ENCODE peak calls at places on chromosomes 4 and X, in ten cellular contexts. One of them, this sample, is unnamed.
A peak's percentile ranks its signal among the peaks of the same experiment; 100 is the strongest.

GRCh38 chr4:5750052-5750950 is 39.3 kb downstream of the EVC start:
- DNase-seq in AG10803: peak; percentile 93
- DNase-seq in breast epithelium: no peak
- DNase-seq in GM12865: no peak
- DNase-seq in fibroblast of the aortic adventitia: peak; percentile 66
- DNase-seq in body of pancreas: no peak
- DNase-seq in cardiac muscle cell: peak; percentile 59
- DNase-seq in esophagus muscularis mucosa: no peak
- DNase-seq in stomach: no peak
- DNase-seq in bronchial epithelial cell: no peak
- DNase-seq in this sample: no peak

GRCh38 chr4:160238790-160239189 is 1135.9 kb downstream of the RAPGEF2 start:
- DNase-seq in AG10803: no peak
- DNase-seq in breast epithelium: no peak
- DNase-seq in GM12865: no peak
- DNase-seq in fibroblast of the aortic adventitia: no peak
- DNase-seq in body of pancreas: no peak
- DNase-seq in cardiac muscle cell: no peak
- DNase-seq in esophagus muscularis mucosa: no peak
- DNase-seq in stomach: no peak
- DNase-seq in bronchial epithelial cell: no peak
- DNase-seq in this sample: no peak

GRCh38 chr4:102321260-102321991 is 23.9 kb downstream of the SLC39A8 start:
- DNase-seq in AG10803: no peak
- DNase-seq in breast epithelium: no peak
- DNase-seq in GM12865: peak; percentile 66
- DNase-seq in fibroblast of the aortic adventitia: no peak
- DNase-seq in body of pancreas: no peak
- DNase-seq in cardiac muscle cell: no peak
- DNase-seq in esophagus muscularis mucosa: no peak
- DNase-seq in stomach: no peak
- DNase-seq in bronchial epithelial cell: no peak
- DNase-seq in this sample: no peak

GRCh38 chr4:132530846-132531245 is 618.2 kb upstream of the PCDH10 start:
- DNase-seq in AG10803: no peak
- DNase-seq in breast epithelium: no peak
- DNase-seq in GM12865: no peak
- DNase-seq in fibroblast of the aortic adventitia: no peak
- DNase-seq in body of pancreas: no peak
- DNase-seq in cardiac muscle cell: no peak
- DNase-seq in esophagus muscularis mucosa: no peak
- DNase-seq in stomach: no peak
- DNase-seq in bronchial epithelial cell: no peak
- DNase-seq in this sample: no peak

GRCh38 chr4:150782311-150782710 is 200.4 kb downstream of the MAB21L2 start:
- DNase-seq in AG10803: no peak
- DNase-seq in breast epithelium: no peak
- DNase-seq in GM12865: no peak
- DNase-seq in fibroblast of the aortic adventitia: peak; percentile 13
- DNase-seq in body of pancreas: peak; percentile 21
- DNase-seq in cardiac muscle cell: peak; percentile 44
- DNase-seq in esophagus muscularis mucosa: no peak
- DNase-seq in stomach: no peak
- DNase-seq in bronchial epithelial cell: no peak
- DNase-seq in this sample: peak; percentile 37

GRCh38 chrX:21047034-21047455 is 327.2 kb upstream of the CNKSR2 start:
- DNase-seq in AG10803: no peak
- DNase-seq in breast epithelium: no peak
- DNase-seq in GM12865: no peak
- DNase-seq in fibroblast of the aortic adventitia: no peak
- DNase-seq in body of pancreas: no peak
- DNase-seq in cardiac muscle cell: no peak
- DNase-seq in esophagus muscularis mucosa: no peak
- DNase-seq in stomach: no peak
- DNase-seq in bronchial epithelial cell: no peak
- DNase-seq in this sample: no peak

GRCh38 chrX:17377047-17377692 is 2.2 kb downstream of the NHS start:
- DNase-seq in AG10803: peak; percentile 50
- DNase-seq in breast epithelium: peak; percentile 40
- DNase-seq in GM12865: no peak
- DNase-seq in fibroblast of the aortic adventitia: peak; percentile 51
- DNase-seq in body of pancreas: no peak
- DNase-seq in cardiac muscle cell: peak; percentile 38
- DNase-seq in esophagus muscularis mucosa: no peak
- DNase-seq in stomach: peak; percentile 48
- DNase-seq in bronchial epithelial cell: peak; percentile 63
- DNase-seq in this sample: no peak

GRCh38 chrX:34638116-34638515 is 19.0 kb downstream of the TMEM47 start:
- DNase-seq in AG10803: peak; percentile 31
- DNase-seq in breast epithelium: no peak
- DNase-seq in GM12865: peak; percentile 11
- DNase-seq in fibroblast of the aortic adventitia: peak; percentile 72
- DNase-seq in body of pancreas: no peak
- DNase-seq in cardiac muscle cell: peak; percentile 62
- DNase-seq in esophagus muscularis mucosa: no peak
- DNase-seq in stomach: no peak
- DNase-seq in bronchial epithelial cell: peak; percentile 16
- DNase-seq in this sample: no peak

GRCh38 chr4:71498002-71498401 is 159.2 kb downstream of the SLC4A4 start:
- DNase-seq in AG10803: peak; percentile 38
- DNase-seq in breast epithelium: no peak
- DNase-seq in GM12865: no peak
- DNase-seq in fibroblast of the aortic adventitia: no peak
- DNase-seq in body of pancreas: no peak
- DNase-seq in cardiac muscle cell: peak; percentile 63
- DNase-seq in esophagus muscularis mucosa: no peak
- DNase-seq in stomach: no peak
- DNase-seq in bronchial epithelial cell: peak; percentile 23
- DNase-seq in this sample: peak; percentile 91

GRCh38 chr4:100060765-100061416 is 110.8 kb upstream of the H2AZ1 start:
- DNase-seq in AG10803: no peak
- DNase-seq in breast epithelium: no peak
- DNase-seq in GM12865: peak; percentile 59
- DNase-seq in fibroblast of the aortic adventitia: no peak
- DNase-seq in body of pancreas: no peak
- DNase-seq in cardiac muscle cell: no peak
- DNase-seq in esophagus muscularis mucosa: no peak
- DNase-seq in stomach: no peak
- DNase-seq in bronchial epithelial cell: no peak
- DNase-seq in this sample: no peak

GRCh38 chr4:100059467-100059866 is 109.4 kb upstream of the H2AZ1 start:
- DNase-seq in AG10803: no peak
- DNase-seq in breast epithelium: no peak
- DNase-seq in GM12865: no peak
- DNase-seq in fibroblast of the aortic adventitia: no peak
- DNase-seq in body of pancreas: no peak
- DNase-seq in cardiac muscle cell: no peak
- DNase-seq in esophagus muscularis mucosa: no peak
- DNase-seq in stomach: no peak
- DNase-seq in bronchial epithelial cell: no peak
- DNase-seq in this sample: no peak

GRCh38 chr4:100062921-100063320 is 112.8 kb upstream of the H2AZ1 start:
- DNase-seq in AG10803: no peak
- DNase-seq in breast epithelium: no peak
- DNase-seq in GM12865: no peak
- DNase-seq in fibroblast of the aortic adventitia: no peak
- DNase-seq in body of pancreas: no peak
- DNase-seq in cardiac muscle cell: no peak
- DNase-seq in esophagus muscularis mucosa: no peak
- DNase-seq in stomach: no peak
- DNase-seq in bronchial epithelial cell: no peak
- DNase-seq in this sample: no peak

GRCh38 chr4:100061835-100062234 is 111.8 kb upstream of the H2AZ1 start:
- DNase-seq in AG10803: no peak
- DNase-seq in breast epithelium: no peak
- DNase-seq in GM12865: no peak
- DNase-seq in fibroblast of the aortic adventitia: no peak
- DNase-seq in body of pancreas: no peak
- DNase-seq in cardiac muscle cell: peak; percentile 21
- DNase-seq in esophagus muscularis mucosa: no peak
- DNase-seq in stomach: no peak
- DNase-seq in bronchial epithelial cell: no peak
- DNase-seq in this sample: no peak

DNA sequence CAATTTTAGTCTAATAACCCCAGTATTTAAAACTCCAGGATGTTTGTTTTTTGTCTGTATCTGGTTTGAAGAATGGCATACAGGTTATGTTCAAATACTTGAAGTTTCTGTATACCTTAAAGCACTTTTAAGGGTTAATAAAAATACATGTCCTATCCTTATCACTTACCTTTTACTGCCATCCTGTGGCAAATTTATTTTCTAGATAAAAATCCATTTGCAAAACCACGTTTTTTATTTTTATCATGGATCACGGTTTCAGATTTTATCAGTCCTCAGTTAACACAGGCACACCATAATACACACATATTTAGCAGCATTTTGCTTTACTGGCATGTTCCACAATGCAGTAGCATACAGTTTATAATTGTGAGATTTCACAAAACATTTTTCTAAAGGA is 113.3 kb upstream of the H2AZ1 start:
- DNase-seq in AG10803: no peak
- DNase-seq in breast epithelium: no peak
- DNase-seq in GM12865: no peak
- DNase-seq in fibroblast of the aortic adventitia: no peak
- DNase-seq in body of pancreas: no peak
- DNase-seq in cardiac muscle cell: no peak
- DNase-seq in esophagus muscularis mucosa: no peak
- DNase-seq in stomach: no peak
- DNase-seq in bronchial epithelial cell: peak; percentile 28
- DNase-seq in this sample: peak; percentile 25
- TF ChIP-seq CTCF in AG10803: no peak
- TF ChIP-seq CTCF in breast epithelium: no peak
- TF ChIP-seq CTCF in GM12865: no peak
- TF ChIP-seq CTCF in fibroblast of the aortic adventitia: no peak
- TF ChIP-seq CTCF in body of pancreas: no peak
- TF ChIP-seq CTCF in cardiac muscle cell: no peak
- TF ChIP-seq CTCF in esophagus muscularis mucosa: no peak
- TF ChIP-seq CTCF in stomach: no peak
- TF ChIP-seq CTCF in bronchial epithelial cell: no peak
- TF ChIP-seq CTCF in this sample: peak; percentile 23

GRCh38 chr4:95547708-95548471 is 883 bp downstream of the UNC5C start:
- DNase-seq in AG10803: peak; percentile 2
- DNase-seq in breast epithelium: no peak
- DNase-seq in GM12865: peak; percentile 2
- DNase-seq in fibroblast of the aortic adventitia: peak; percentile 33
- DNase-seq in body of pancreas: peak; percentile 15
- DNase-seq in cardiac muscle cell: peak; percentile 54
- DNase-seq in esophagus muscularis mucosa: no peak
- DNase-seq in stomach: no peak
- DNase-seq in bronchial epithelial cell: no peak
- DNase-seq in this sample: no peak
- H3K4me3 ChIP-seq in AG10803: no peak overlapping the region
- H3K4me3 ChIP-seq in breast epithelium: peak overlapping the region; percentile 59
- H3K4me3 ChIP-seq in GM12865: no peak overlapping the region
- H3K4me3 ChIP-seq in fibroblast of the aortic adventitia: peak overlapping the region; percentile 70
- H3K4me3 ChIP-seq in body of pancreas: no peak overlapping the region
- H3K4me3 ChIP-seq in cardiac muscle cell: peak overlapping the region; percentile 79
- H3K4me3 ChIP-seq in esophagus muscularis mucosa: peak overlapping the region; percentile 60
- H3K4me3 ChIP-seq in stomach: peak overlapping the region; percentile 60
- H3K4me3 ChIP-seq in bronchial epithelial cell: no peak overlapping the region
- H3K4me3 ChIP-seq in this sample: no peak overlapping the region

GRCh38 chrX:2824886-2825285 is 3.8 kb upstream of the GYG2 start:
- DNase-seq in AG10803: no peak
- DNase-seq in breast epithelium: no peak
- DNase-seq in GM12865: no peak
- DNase-seq in fibroblast of the aortic adventitia: no peak
- DNase-seq in body of pancreas: no peak
- DNase-seq in cardiac muscle cell: no peak
- DNase-seq in esophagus muscularis mucosa: no peak
- DNase-seq in stomach: no peak
- DNase-seq in bronchial epithelial cell: no peak
- DNase-seq in this sample: no peak

GRCh38 chrX:2817036-2817435 is 11.7 kb upstream of the GYG2 start:
- DNase-seq in AG10803: no peak
- DNase-seq in breast epithelium: no peak
- DNase-seq in GM12865: no peak
- DNase-seq in fibroblast of the aortic adventitia: no peak
- DNase-seq in body of pancreas: no peak
- DNase-seq in cardiac muscle cell: no peak
- DNase-seq in esophagus muscularis mucosa: no peak
- DNase-seq in stomach: no peak
- DNase-seq in bronchial epithelial cell: no peak
- DNase-seq in this sample: no peak

GRCh38 chrX:2823795-2824386 is 4.8 kb upstream of the GYG2 start:
- DNase-seq in AG10803: no peak
- DNase-seq in breast epithelium: no peak
- DNase-seq in GM12865: no peak
- DNase-seq in fibroblast of the aortic adventitia: no peak
- DNase-seq in body of pancreas: no peak
- DNase-seq in cardiac muscle cell: no peak
- DNase-seq in esophagus muscularis mucosa: no peak
- DNase-seq in stomach: no peak
- DNase-seq in bronchial epithelial cell: no peak
- DNase-seq in this sample: no peak

GRCh38 chrX:2820131-2820771 is 8.5 kb upstream of the GYG2 start:
- DNase-seq in AG10803: no peak
- DNase-seq in breast epithelium: no peak
- DNase-seq in GM12865: no peak
- DNase-seq in fibroblast of the aortic adventitia: peak; percentile 15
- DNase-seq in body of pancreas: no peak
- DNase-seq in cardiac muscle cell: no peak
- DNase-seq in esophagus muscularis mucosa: no peak
- DNase-seq in stomach: no peak
- DNase-seq in bronchial epithelial cell: no peak
- DNase-seq in this sample: no peak

GRCh38 chrX:2819345-2820130 is 9.2 kb upstream of the GYG2 start:
- DNase-seq in AG10803: peak; percentile 24
- DNase-seq in breast epithelium: no peak
- DNase-seq in GM12865: peak; percentile 19
- DNase-seq in fibroblast of the aortic adventitia: peak; percentile 71
- DNase-seq in body of pancreas: no peak
- DNase-seq in cardiac muscle cell: peak; percentile 44
- DNase-seq in esophagus muscularis mucosa: no peak
- DNase-seq in stomach: no peak
- DNase-seq in bronchial epithelial cell: peak; percentile 11
- DNase-seq in this sample: no peak
- TF ChIP-seq CTCF in AG10803: peak; percentile 49
- TF ChIP-seq CTCF in breast epithelium: no peak
- TF ChIP-seq CTCF in GM12865: peak; percentile 47
- TF ChIP-seq CTCF in fibroblast of the aortic adventitia: peak; percentile 66
- TF ChIP-seq CTCF in body of pancreas: peak; percentile 19
- TF ChIP-seq CTCF in cardiac muscle cell: peak; percentile 37
- TF ChIP-seq CTCF in esophagus muscularis mucosa: no peak
- TF ChIP-seq CTCF in stomach: no peak
- TF ChIP-seq CTCF in bronchial epithelial cell: peak; percentile 38
- TF ChIP-seq CTCF in this sample: peak; percentile 41

DNA sequence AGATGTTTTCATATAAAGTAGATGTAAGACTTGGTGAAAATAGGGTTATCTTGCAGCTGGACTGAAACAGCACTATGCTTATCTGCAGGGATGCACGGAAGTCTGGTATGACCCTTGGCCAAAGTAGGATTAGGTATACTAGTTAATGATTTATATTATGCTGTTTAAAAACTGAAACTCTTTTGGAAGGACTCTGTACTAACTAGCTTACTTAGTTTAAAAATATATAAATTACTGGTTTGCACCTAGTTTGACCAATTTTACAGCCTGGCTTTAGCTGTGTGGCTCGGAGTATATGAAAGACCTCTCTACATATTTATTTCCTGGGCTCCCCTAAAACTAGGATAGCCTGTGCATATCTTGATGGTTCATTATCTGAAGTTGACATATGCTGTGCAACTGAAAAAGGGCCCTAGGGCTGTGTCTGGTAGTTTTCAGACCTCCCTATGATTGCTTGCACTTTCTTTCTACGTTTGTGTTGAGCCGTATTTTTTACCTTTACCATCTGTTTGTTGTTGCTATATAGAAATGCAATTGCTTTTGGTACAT is 89.2 kb downstream of the TMEM144 start:
- DNase-seq in AG10803: no peak
- DNase-seq in breast epithelium: no peak
- DNase-seq in GM12865: no peak
- DNase-seq in fibroblast of the aortic adventitia: no peak
- DNase-seq in body of pancreas: peak; percentile 72
- DNase-seq in cardiac muscle cell: no peak
- DNase-seq in esophagus muscularis mucosa: no peak
- DNase-seq in stomach: no peak
- DNase-seq in bronchial epithelial cell: no peak
- DNase-seq in this sample: no peak
- H3K4me3 ChIP-seq in AG10803: no peak overlapping the region
- H3K4me3 ChIP-seq in breast epithelium: no peak overlapping the region
- H3K4me3 ChIP-seq in GM12865: no peak overlapping the region
- H3K4me3 ChIP-seq in fibroblast of the aortic adventitia: no peak overlapping the region
- H3K4me3 ChIP-seq in body of pancreas: no peak overlapping the region
- H3K4me3 ChIP-seq in cardiac muscle cell: no peak overlapping the region
- H3K4me3 ChIP-seq in esophagus muscularis mucosa: no peak overlapping the region
- H3K4me3 ChIP-seq in stomach: no peak overlapping the region
- H3K4me3 ChIP-seq in bronchial epithelial cell: no peak overlapping the region
- H3K4me3 ChIP-seq in this sample: no peak overlapping the region